ENCODE peak calls at places on chromosomes 5 and 9, in nine cellular contexts. M is posterior cingulate gyrus; K is CD8-positive, alpha-beta T cell; W is fibroblast of mammary gland; N is midbrain; A is body of pancreas; P is SW 1271; G is testis; I is B cell. H is an unnamed sample.
A peak's percentile ranks its signal among the peaks of the same experiment; 100 is the strongest.

GRCh38 chr9:121684381-121685145 is 33.1 kb downstream of the DAB2IP start:
- DNase-seq in K (no peak), I (no peak), A (peak; percentile 65), P (no peak), M (no peak), G (peak; percentile 57), N (no peak), W (peak; percentile 32), H (no peak)

GRCh38 chr5:109619024-109619460 is 70.7 kb upstream of the MAN2A1 start:
- DNase-seq in P (no peak), G (no peak), A (no peak), M (no peak), W (no peak), I (no peak), K (no peak), N (no peak), H (no peak)

GRCh38 chr5:1516615-1517601 is 6.9 kb downstream of the LPCAT1 start:
- DNase-seq in P (no peak), K (no peak), A (peak; percentile 2), M (peak; percentile 21), N (no peak), G (peak; percentile 8), W (peak; percentile 90), I (peak; percentile 26), H (no peak)

GRCh38 chr9:36470891-36471290 is 70.8 kb upstream of the RNF38 start:
- DNase-seq in N (peak; percentile 31), P (no peak), K (no peak), G (peak; percentile 49), W (peak; percentile 78), A (peak; percentile 33), M (no peak), I (peak; percentile 73), H (no peak)

GRCh38 chr5:156779436-156779835 is 70.7 kb upstream of the PPP1R2B start:
- DNase-seq in W (no peak), K (no peak), M (no peak), N (no peak), I (no peak), A (peak; percentile 9), G (no peak), P (no peak), H (no peak)

GRCh38 chr9:20557890-20558608 is 64.2 kb downstream of the MLLT3 start:
- DNase-seq in P (no peak), M (no peak), K (no peak), W (no peak), N (no peak), A (no peak), G (no peak), I (no peak), H (no peak)

GRCh38 chr9:104826911-104827310 is 63.0 kb downstream of the NIPSNAP3B start:
- DNase-seq in N (no peak), W (no peak), I (no peak), M (no peak), P (no peak), G (no peak), K (no peak), A (no peak), H (no peak)

GRCh38 chr5:33340195-33340594 is 100.6 kb upstream of the TARS1 start:
- DNase-seq in A (no peak), G (no peak), N (no peak), W (no peak), I (no peak), M (no peak), P (no peak), K (no peak), H (no peak)

GRCh38 chr9:75333624-75334023 is 245.3 kb downstream of the OSTF1 start:
- DNase-seq in P (no peak), I (no peak), M (no peak), A (no peak), N (no peak), W (no peak), K (no peak), G (no peak), H (no peak)

GRCh38 chr9:77158772-77159513 is 18.4 kb upstream of the VPS13A start:
- DNase-seq in K (no peak), A (no peak), M (no peak), G (no peak), I (no peak), W (peak; percentile 14), P (no peak), N (no peak), H (peak; percentile 77)

GRCh38 chr5:124172389-124173003 is 573.9 kb downstream of the ZNF608 start:
- DNase-seq in P (no peak), N (no peak), A (no peak), G (no peak), I (no peak), K (no peak), M (no peak), W (no peak), H (no peak)

GRCh38 chr5:143241892-143242291 is 161.6 kb downstream of the NR3C1 start:
- DNase-seq in M (no peak), N (no peak), A (no peak), K (no peak), P (no peak), W (peak; percentile 77), G (no peak), I (no peak), H (no peak)

GRCh38 chr5:103424008-103424407 is 138.6 kb downstream of the NUDT12 start:
- DNase-seq in G (no peak), W (peak; percentile 24), M (no peak), K (no peak), A (no peak), I (no peak), N (no peak), P (no peak), H (no peak)

GRCh38 chr5:122933926-122934325 is 88.5 kb downstream of the SNX24 start:
- DNase-seq in W (no peak), G (peak; percentile 22), A (no peak), I (no peak), P (no peak), M (no peak), K (no peak), N (no peak), H (no peak)

GRCh38 chr9:137482094-137482781 is 23.1 kb upstream of the NSMF start:
- DNase-seq in A (peak; percentile 41), G (peak; percentile 69), W (peak; percentile 85), N (peak; percentile 21), K (no peak), P (no peak), I (no peak), M (peak; percentile 34), H (no peak)

GRCh38 chr9:76684213-76684612 is 80.0 kb upstream of the PCA3 start:
- DNase-seq in N (no peak), P (no peak), W (no peak), M (no peak), K (no peak), G (no peak), I (no peak), A (no peak), H (no peak)

GRCh38 chr9:114434878-114435311 is 47.1 kb upstream of the AKNA start:
- DNase-seq in W (peak; percentile 38), N (peak; percentile 57), G (peak; percentile 41), I (peak; percentile 54), M (no peak), P (no peak), K (no peak), A (peak; percentile 31), H (no peak)

GRCh38 chr5:6402939-6403338 is 24.6 kb upstream of the MED10 start:
- DNase-seq in N (no peak), P (no peak), K (no peak), G (no peak), I (peak; percentile 13), M (no peak), W (no peak), A (no peak), H (no peak)

GRCh38 chr9:33311953-33312352 is 21.6 kb downstream of the NFX1 start:
- DNase-seq in P (no peak), A (no peak), M (no peak), N (no peak), W (peak; percentile 41), I (no peak), K (no peak), G (no peak), H (no peak)

GRCh38 chr5:28012538-28012937 is 974.2 kb upstream of the CDH9 start:
- DNase-seq in N (no peak), M (no peak), K (no peak), W (no peak), A (no peak), G (no peak), I (no peak), P (no peak), H (no peak)

GRCh38 chr5:21145376-21145775 is 1157.4 kb upstream of the CDH18 start:
- DNase-seq in P (no peak), N (no peak), M (no peak), G (no peak), K (no peak), W (no peak), A (no peak), I (no peak), H (no peak)

GRCh38 chr9:77291714-77292113 is 114.4 kb downstream of the VPS13A start:
- DNase-seq in P (no peak), N (no peak), M (no peak), A (no peak), W (peak; percentile 42), K (no peak), I (no peak), G (no peak), H (no peak)

GRCh38 chr9:136539427-136540412 is 6.1 kb downstream of the NOTCH1 start:
- DNase-seq in M (no peak), W (no peak), A (peak; percentile 86), P (no peak), G (peak; percentile 74), I (peak; percentile 87), K (peak; percentile 49), N (peak; percentile 51), H (no peak)

GRCh38 chr5:151270599-151270998 is 17.6 kb downstream of the GM2A start:
- DNase-seq in K (no peak), P (no peak), N (no peak), A (no peak), W (peak; percentile 65), I (no peak), M (no peak), G (no peak), H (no peak)

GRCh38 chr5:58114324-58114723 is 345.6 kb downstream of the PLK2 start:
- DNase-seq in K (no peak), A (no peak), I (no peak), N (no peak), M (no peak), W (peak; percentile 78), G (no peak), P (no peak), H (peak; percentile 21)

GRCh38 chr5:76724871-76725270 is 8.9 kb downstream of the F2R start:
- DNase-seq in W (peak; percentile 67), N (no peak), P (no peak), A (no peak), I (no peak), K (no peak), G (no peak), M (no peak), H (no peak)

GRCh38 chr9:89863837-89864236 is 259.0 kb downstream of the GADD45G start:
- DNase-seq in I (no peak), M (no peak), A (no peak), P (no peak), K (no peak), G (no peak), N (no peak), W (no peak), H (no peak)

GRCh38 chr5:174459832-174460448 is 264.4 kb upstream of the MSX2 start:
- DNase-seq in P (no peak), N (no peak), M (no peak), K (no peak), W (no peak), I (no peak), G (no peak), A (no peak), H (no peak)

H was measured in keratinocyte.